ENCODE peak calls at places on chromosomes 13 and 19, in ten cellular contexts. R is glutamatergic neuron; P is tibial artery; Y is A549; B is naive thymus-derived CD8-positive, alpha-beta T cell; D is fibroblast of mammary gland; F is LNCaP clone FGC; C is memory B cell; X is lung; Z is ACHN. E is an unnamed sample.
A peak's percentile ranks its signal among the peaks of the same experiment; 100 is the strongest.

GRCh38 chr19:55473613-55474012 is 2.8 kb upstream of the ZNF628 start:
- DNase-seq in R (no peak), P (no peak), C (no peak), X (no peak), F (no peak), D (peak; percentile 66), Y (no peak), B (no peak), Z (peak; percentile 56), E (no peak)

GRCh38 chr13:31192306-31192705 is 7.5 kb upstream of the B3GLCT start:
- DNase-seq in Y (no peak), P (no peak), B (no peak), Z (no peak), D (no peak), C (no peak), X (no peak), F (no peak), R (no peak), E (no peak)

GRCh38 chr19:23437901-23438300 is 42.6 kb upstream of the ZNF91 start:
- DNase-seq in C (no peak), D (no peak), R (no peak), P (no peak), Y (no peak), B (no peak), Z (no peak), X (no peak), F (no peak), E (no peak)

GRCh38 chr13:49418206-49418605 is 25.7 kb downstream of the CAB39L start:
- DNase-seq in Y (no peak), C (no peak), D (no peak), P (no peak), B (no peak), Z (no peak), R (no peak), F (no peak), X (no peak), E (no peak)

GRCh38 chr13:112777637-112778406 is 88.0 kb downstream of the ATP11A start:
- DNase-seq in P (peak; percentile 57), D (no peak), R (no peak), B (no peak), Y (no peak), Z (no peak), X (no peak), C (no peak), F (no peak), E (no peak)

GRCh38 chr19:8429826-8430225 is 14.9 kb upstream of the HNRNPM start:
- DNase-seq in Z (no peak), P (no peak), B (no peak), F (no peak), D (no peak), X (no peak), R (no peak), Y (no peak), C (no peak), E (no peak)

GRCh38 chr13:45121421-45121820 is 1.1 kb downstream of the GTF2F2 start:
- DNase-seq in D (peak; percentile 49), P (no peak), Y (peak; percentile 12), R (no peak), B (no peak), X (no peak), F (no peak), Z (peak; percentile 32), C (no peak), E (peak; percentile 49)

GRCh38 chr19:16263115-16263839 is 61.3 kb upstream of the KLF2 start:
- DNase-seq in X (no peak), Z (no peak), F (no peak), B (no peak), D (no peak), P (no peak), R (no peak), C (no peak), Y (no peak), E (no peak)

GRCh38 chr19:53463263-53463662 is 4.3 kb upstream of the ZNF813 start:
- DNase-seq in C (no peak), X (peak; percentile 39), F (no peak), B (no peak), Y (no peak), R (peak; percentile 65), P (no peak), D (peak; percentile 7), Z (no peak), E (no peak)

GRCh38 chr19:39771751-39772150 is 6.9 kb upstream of the LEUTX start:
- DNase-seq in Z (no peak), C (no peak), P (no peak), Y (no peak), X (no peak), D (no peak), R (no peak), F (no peak), B (no peak), E (no peak)

GRCh38 chr13:37747071-37747612 is 122.4 kb downstream of the TRPC4 start:
- DNase-seq in R (no peak), C (no peak), Y (no peak), X (no peak), F (no peak), Z (no peak), B (no peak), D (peak; percentile 67), P (no peak), E (peak; percentile 87)

GRCh38 chr19:32599736-32600157 is 18.8 kb downstream of the PDCD5 start:
- DNase-seq in C (peak; percentile 43), B (peak; percentile 26), R (no peak), F (peak; percentile 15), Y (peak; percentile 85), D (peak; percentile 76), P (no peak), X (no peak), Z (peak; percentile 48), E (peak; percentile 77)

GRCh38 chr13:101341464-101341863 is 74.8 kb downstream of the NALCN start:
- DNase-seq in F (no peak), C (no peak), Y (no peak), Z (no peak), X (no peak), R (no peak), B (no peak), P (no peak), D (peak; percentile 24), E (peak; percentile 29)

GRCh38 chr13:98265669-98266551 is 88.8 kb upstream of the RNF113B start:
- DNase-seq in Y (no peak), R (no peak), B (no peak), Z (peak; percentile 69), X (no peak), D (peak; percentile 30), F (no peak), C (no peak), P (no peak), E (no peak)

GRCh38 chr19:2032296-2032941 is 16.9 kb upstream of the BTBD2 start:
- DNase-seq in P (peak; percentile 99), B (no peak), X (peak; percentile 97), Z (peak; percentile 90), F (peak; percentile 90), C (no peak), Y (peak; percentile 88), D (peak; percentile 88), R (peak; percentile 16), E (peak; percentile 93)

GRCh38 chr19:29372461-29372860 is 153.3 kb upstream of the VSTM2B start:
- DNase-seq in F (no peak), R (no peak), C (no peak), Z (no peak), D (no peak), P (peak; percentile 9), Y (no peak), B (no peak), X (peak; percentile 21), E (no peak)

GRCh38 chr13:51394724-51395123 is 55.2 kb downstream of the SERPINE3 start:
- DNase-seq in F (no peak), D (no peak), R (no peak), C (no peak), Z (no peak), P (no peak), B (no peak), X (no peak), Y (no peak), E (no peak)

GRCh38 chr19:51784922-51785690 is 9.9 kb upstream of the FPR3 start:
- DNase-seq in C (no peak), X (peak; percentile 62), P (peak; percentile 81), Z (peak; percentile 3), R (no peak), Y (no peak), B (no peak), D (peak; percentile 91), F (no peak), E (peak; percentile 94)

GRCh38 chr13:112181336-112182051 is 114.5 kb downstream of the SOX1 start:
- DNase-seq in P (no peak), D (no peak), R (no peak), Y (no peak), Z (no peak), X (no peak), F (no peak), B (no peak), C (no peak), E (no peak)

GRCh38 chr13:98889419-98890079 is 88.3 kb downstream of the DOCK9 start:
- DNase-seq in P (no peak), X (no peak), R (no peak), F (no peak), B (no peak), C (no peak), Z (no peak), Y (no peak), D (no peak), E (no peak)

GRCh38 chr19:3458229-3458555 is 22.1 kb downstream of the SMIM24 start:
- DNase-seq in Z (no peak), B (no peak), D (no peak), P (no peak), Y (peak; percentile 86), X (no peak), R (no peak), C (no peak), F (no peak), E (no peak)

GRCh38 chr13:58919551-58919950 is 1244.2 kb downstream of the DIAPH3 start:
- DNase-seq in R (no peak), F (no peak), D (no peak), X (no peak), C (no peak), Y (no peak), B (no peak), P (no peak), Z (no peak), E (no peak)

GRCh38 chr19:32869369-32870153 is at the start of gene SLC7A9:
- DNase-seq in X (no peak), D (no peak), R (no peak), P (peak; percentile 11), C (no peak), Z (no peak), B (no peak), F (no peak), Y (no peak), E (no peak)

E was measured in cardiac fibroblast.